ENCODE peak calls at places on chromosomes 1 and 21, in four cellular contexts. X is IMR-90, R is HepG2, P is K562. O is an unnamed sample.

GRCh38 chr1:100325415-100326324 is 26.6 kb upstream of the CDC14A start:
- DNase-seq in X (no peak), R (no peak), P (no peak), O (no peak)

GRCh38 chr1:14604414-14604813 is 5.9 kb downstream of the KAZN start:
- DNase-seq in X (no peak), R (no peak), P (no peak), O (no peak)

GRCh38 chr1:94276900-94277581 is 39.7 kb upstream of the ARHGAP29 start:
- DNase-seq in X (no peak), R (no peak), P (no peak), O (no peak)

GRCh38 chr21:36791695-36792451 is 93.0 kb downstream of the SIM2 start:
- DNase-seq in X (no peak), R (no peak), P (no peak), O (no peak)

GRCh38 chr1:201456499-201457309 is 12.3 kb downstream of the PHLDA3 start:
- DNase-seq in X (peak), R (peak), P (peak), O (no peak)

GRCh38 chr1:243507001-243507671 is 251.3 kb downstream of the SDCCAG8 start:
- DNase-seq in X (peak), R (no peak), P (peak), O (no peak)

GRCh38 chr1:79603862-79604261 is 597.3 kb upstream of the ADGRL4 start:
- DNase-seq in X (peak), R (no peak), P (no peak), O (no peak)

GRCh38 chr21:28436286-28436932 is 556.3 kb downstream of the LTN1 start:
- DNase-seq in X (peak), R (no peak), P (no peak), O (no peak)

GRCh38 chr21:16624468-16625102 is 888.3 kb upstream of the CXADR start:
- DNase-seq in X (no peak), R (no peak), P (no peak), O (no peak)

GRCh38 chr1:100624886-100625430 is 87.0 kb downstream of the GPR88 start:
- DNase-seq in X (peak), R (no peak), P (no peak), O (no peak)

GRCh38 chr21:38234395-38235142 is 22.2 kb upstream of the KCNJ15 start:
- DNase-seq in X (no peak), R (no peak), P (no peak), O (no peak)

GRCh38 chr1:186864296-186864695 is 35.5 kb downstream of the PLA2G4A start:
- DNase-seq in X (peak), R (no peak), P (no peak), O (no peak)

GRCh38 chr1:119080586-119080985 is 59.9 kb downstream of the WARS2 start:
- DNase-seq in X (peak), R (no peak), P (no peak), O (no peak)

GRCh38 chr21:40043866-40044265 is 176.6 kb downstream of the PCP4 start:
- DNase-seq in X (no peak), R (no peak), P (no peak), O (no peak)

GRCh38 chr1:199914546-199914945 is 113.0 kb upstream of the NR5A2 start:
- DNase-seq in X (no peak), R (no peak), P (no peak), O (no peak)

GRCh38 chr1:223641523-223642039 is 23.9 kb downstream of the CAPN8 start:
- DNase-seq in X (no peak), R (no peak), P (no peak), O (no peak)

GRCh38 chr1:13583964-13584791 is 546 bp downstream of the PDPN start:
- DNase-seq in X (no peak), R (no peak), P (no peak), O (no peak)

GRCh38 chr1:15788624-15789301 is 18.7 kb downstream of the UQCRHL start:
- DNase-seq in X (peak), R (no peak), P (no peak), O (no peak)

GRCh38 chr1:116667577-116668105 is at the start of gene IGSF3:
- DNase-seq in X (peak), R (no peak), P (peak), O (peak)

GRCh38 chr1:5585256-5585655 is 407.0 kb downstream of the NPHP4 start:
- DNase-seq in X (no peak), R (no peak), P (no peak), O (no peak)

GRCh38 chr21:39452207-39452964 is 616 bp downstream of the SH3BGR start:
- DNase-seq in X (peak), R (peak), P (no peak), O (peak)

GRCh38 chr1:21317690-21318043 is 27.4 kb upstream of the ECE1 start:
- DNase-seq in X (no peak), R (no peak), P (no peak), O (no peak)

GRCh38 chr21:14977814-14978213 is 87.0 kb downstream of the NRIP1 start:
- DNase-seq in X (no peak), R (no peak), P (peak), O (no peak)

GRCh38 chr1:219650880-219651279 is 38.0 kb upstream of the ZC3H11B start:
- DNase-seq in X (no peak), R (no peak), P (no peak), O (no peak)

GRCh38 chr1:158716335-158716734 is 4.2 kb downstream of the OR6K3 start:
- DNase-seq in X (peak), R (no peak), P (no peak), O (no peak)

GRCh38 chr1:111556318-111557037 is 53.0 kb upstream of the ADORA3 start:
- DNase-seq in X (no peak), R (no peak), P (no peak), O (no peak)

GRCh38 chr1:162310337-162310736 is 66.3 kb downstream of the SPATA46 start:
- DNase-seq in X (peak), R (no peak), P (no peak), O (no peak)

GRCh38 chr1:158329300-158329699 is 2.0 kb downstream of the CD1B start:
- DNase-seq in X (no peak), R (no peak), P (no peak), O (no peak)

GRCh38 chr1:164673584-164674214 is 114.7 kb downstream of the PBX1 start:
- DNase-seq in X (no peak), R (peak), P (peak), O (peak)

GRCh38 chr1:89347296-89347695 is 16.6 kb upstream of the GBP6 start:
- DNase-seq in X (no peak), R (no peak), P (no peak), O (no peak)

GRCh38 chr1:184153731-184154130 is 102.2 kb downstream of the TSEN15 start:
- DNase-seq in X (no peak), R (no peak), P (no peak), O (no peak)

GRCh38 chr1:201311356-201312011 is 28.2 kb downstream of the PKP1 start:
- DNase-seq in X (no peak), R (no peak), P (no peak), O (no peak)

GRCh38 chr1:26127235-26128163 is 15.9 kb downstream of the PDIK1L start:
- DNase-seq in X (no peak), R (no peak), P (no peak), O (no peak)

GRCh38 chr1:26125382-26125781 is 13.8 kb downstream of the PDIK1L start:
- DNase-seq in X (no peak), R (no peak), P (no peak), O (no peak)

GRCh38 chr1:26125946-26126320 is 14.3 kb downstream of the PDIK1L start:
- DNase-seq in X (no peak), R (no peak), P (no peak), O (no peak)

GRCh38 chr1:26124433-26125318 is 13.1 kb downstream of the PDIK1L start:
- DNase-seq in X (no peak), R (no peak), P (no peak), O (no peak)

GRCh38 chr1:26126321-26127084 is 14.9 kb downstream of the PDIK1L start:
- DNase-seq in X (peak), R (no peak), P (peak), O (no peak)
- TF ChIP-seq MAZ in X (no peak), R (no peak), P (no peak), O (no peak)

DNA sequence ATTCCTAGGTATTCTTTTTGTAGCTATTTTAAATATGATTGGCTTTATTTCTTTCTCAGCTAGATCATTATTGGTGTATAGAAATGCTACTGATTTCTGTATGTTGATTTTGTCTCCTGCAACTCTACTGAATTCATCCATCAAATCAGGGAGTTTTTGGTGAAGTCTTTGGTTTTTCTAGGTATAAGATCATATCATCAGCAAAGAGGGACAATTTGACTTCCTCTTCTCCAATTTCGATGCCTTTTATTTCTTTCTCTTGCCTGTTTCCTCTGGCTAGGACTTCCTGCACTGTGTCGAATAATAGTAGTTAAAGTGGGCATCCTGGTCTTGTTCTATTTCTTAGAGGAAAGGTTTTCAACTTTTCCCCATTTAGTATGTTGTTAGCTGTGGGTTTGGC is 27.5 kb upstream of the PRKACB start:
- DNase-seq in X (no peak), R (no peak), P (no peak), O (no peak)
- TF ChIP-seq MAZ in X (no peak), R (no peak), P (no peak), O (no peak)

GRCh38 chr21:45484318-45484717 is 57.9 kb downstream of the SLC19A1 start:
- DNase-seq in X (no peak), R (no peak), P (no peak), O (no peak)
- TF ChIP-seq MAZ in X (no peak), R (no peak), P (no peak), O (no peak)

GRCh38 chr1:107806902-107807301 is 158.1 kb downstream of the VAV3 start:
- DNase-seq in X (no peak), R (no peak), P (no peak), O (no peak)

GRCh38 chr1:107802654-107803053 is 162.3 kb downstream of the VAV3 start:
- DNase-seq in X (no peak), R (no peak), P (no peak), O (no peak)

GRCh38 chr1:107804746-107805145 is 160.2 kb downstream of the VAV3 start:
- DNase-seq in X (no peak), R (no peak), P (no peak), O (no peak)

GRCh38 chr1:107803579-107803978 is 161.4 kb downstream of the VAV3 start:
- DNase-seq in X (no peak), R (no peak), P (no peak), O (no peak)

DNA sequence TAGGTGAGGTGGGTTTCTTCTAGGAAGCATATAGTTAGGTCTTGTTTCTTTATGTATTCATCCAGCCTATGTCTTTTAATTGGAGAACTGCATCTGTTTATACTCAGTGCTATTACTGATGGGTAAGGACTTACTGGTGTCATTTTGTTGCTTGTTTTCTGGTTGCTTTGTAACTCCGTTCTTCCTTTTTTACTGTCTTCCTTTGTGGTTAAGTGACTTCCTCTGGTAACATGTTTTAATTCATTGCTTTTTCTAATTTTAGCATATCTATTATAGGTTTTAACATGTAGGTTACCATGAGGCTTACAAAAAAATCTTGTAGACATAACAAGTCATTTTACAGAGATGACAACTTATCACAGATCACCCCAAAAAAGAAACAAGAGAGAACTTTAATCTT is 160.8 kb downstream of the VAV3 start:
- DNase-seq in X (no peak), R (no peak), P (no peak), O (no peak)
- TF ChIP-seq MAZ in X (no peak), R (no peak), P (no peak), O (no peak)

GRCh38 chr1:28613175-28613574 is 21.1 kb downstream of the RAB42 start:
- DNase-seq in X (no peak), R (no peak), P (no peak), O (no peak)
- TF ChIP-seq MAZ in X (no peak), R (no peak), P (no peak), O (no peak)

DNA sequence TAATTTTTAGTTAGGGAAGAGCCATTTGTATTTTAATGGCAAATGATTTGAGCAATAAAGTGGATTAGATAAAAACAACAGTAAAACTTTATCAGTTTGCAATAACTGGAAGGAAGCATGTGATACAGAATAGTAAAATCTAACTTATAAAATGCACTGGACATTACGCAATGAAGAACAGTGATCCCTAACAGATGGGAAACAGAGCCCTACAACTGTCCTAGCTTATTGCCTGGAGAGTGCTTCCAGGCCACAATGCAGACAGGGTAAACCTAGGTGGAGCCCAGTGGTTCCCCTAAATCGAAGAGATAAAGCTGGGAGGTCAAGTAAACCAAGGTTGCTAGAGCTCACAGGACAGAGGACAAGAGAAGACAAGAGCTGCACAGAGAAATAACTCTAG is 7.0 kb downstream of the OMA1 start:
- DNase-seq in X (peak), R (no peak), P (no peak), O (no peak)
- TF ChIP-seq MAZ in X (no peak), R (no peak), P (no peak), O (no peak)

GRCh38 chr1:36555041-36555440 is 72.3 kb upstream of the CSF3R start:
- DNase-seq in X (no peak), R (no peak), P (no peak), O (no peak)
- TF ChIP-seq MAZ in X (no peak), R (no peak), P (no peak), O (no peak)

GRCh38 chr1:91601554-91602322 is 101.1 kb downstream of the CDC7 start:
- DNase-seq in X (no peak), R (no peak), P (no peak), O (no peak)
- TF ChIP-seq MAZ in X (no peak), R (no peak), P (no peak), O (no peak)

GRCh38 chr1:207245124-207245523 is 76.4 kb upstream of the CD55 start:
- DNase-seq in X (no peak), R (no peak), P (no peak), O (no peak)

GRCh38 chr1:207251066-207251465 is 70.4 kb upstream of the CD55 start:
- DNase-seq in X (no peak), R (no peak), P (no peak), O (no peak)

GRCh38 chr1:207244409-207244801 is 77.1 kb upstream of the CD55 start:
- DNase-seq in X (no peak), R (no peak), P (no peak), O (peak)

GRCh38 chr1:207243756-207244408 is 77.6 kb upstream of the CD55 start:
- DNase-seq in X (peak), R (no peak), P (no peak), O (peak)

DNA sequence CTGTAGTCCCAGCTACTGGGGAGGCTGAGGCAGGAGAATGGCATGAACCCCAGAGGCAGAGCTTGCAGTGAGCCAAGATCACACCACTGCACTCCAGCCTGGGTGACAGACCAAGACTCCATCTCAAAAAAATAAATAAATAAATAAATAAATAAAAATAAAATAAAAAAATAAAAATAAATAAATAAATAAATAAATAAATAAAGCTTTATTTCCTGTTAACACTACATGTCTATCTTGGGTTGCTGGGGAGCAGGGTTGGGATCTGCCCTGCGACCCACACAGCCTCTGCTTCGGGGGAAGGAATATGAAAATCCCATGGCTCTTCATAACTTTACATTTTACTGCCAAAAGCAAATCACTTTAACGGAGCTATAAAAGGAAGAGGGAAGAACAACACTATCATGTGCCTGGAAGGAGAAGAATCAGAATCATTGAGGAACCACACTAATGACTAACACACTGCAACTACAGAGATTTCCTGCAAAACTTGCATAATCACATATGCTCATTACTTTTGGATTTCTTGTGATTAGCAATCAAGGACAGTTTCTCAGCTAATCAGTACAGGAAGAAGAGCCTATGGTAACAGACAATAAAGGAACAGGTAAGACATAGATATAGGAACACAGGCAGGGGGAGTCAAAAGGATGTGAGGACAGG is 72.8 kb upstream of the CD55 start:
- DNase-seq in X (peak), R (no peak), P (no peak), O (no peak)
- TF ChIP-seq MAZ in X (no peak), R (no peak), P (no peak), O (no peak)

O was measured in A549.